ENCODE peak calls at places on chromosomes 11 and 22, in eight cellular contexts. B is LNCaP clone FGC; E is psoas muscle; K is CD8-positive, alpha-beta T cell; T is fibroblast of lung; Q is astrocyte of the spinal cord; Z is osteoblast; N is bronchial epithelial cell. V is an unnamed sample.

GRCh38 chr22:20610757-20611156 is 103.3 kb downstream of the MED15 start:
- DNase-seq in B (no peak), E (no peak), K (no peak), T (no peak), Q (no peak), Z (no peak), N (no peak), V (no peak)

GRCh38 chr22:31556627-31557203 is 60.4 kb downstream of the SFI1 start:
- DNase-seq in B (no peak), E (no peak), K (no peak), T (peak; percentile 57), Q (peak; percentile 45), Z (no peak), N (peak; percentile 26), V (peak; percentile 61)

GRCh38 chr11:38332046-38332445 is 1734.0 kb upstream of the RAG2 start:
- DNase-seq in B (no peak), E (no peak), K (no peak), T (no peak), Q (peak; percentile 16), Z (no peak), N (no peak), V (no peak)

GRCh38 chr11:111604392-111605009 is 2.3 kb downstream of the SIK2 start:
- DNase-seq in B (peak; percentile 22), E (no peak), K (no peak), T (peak; percentile 67), Q (peak; percentile 57), Z (peak; percentile 57), N (peak; percentile 66), V (peak; percentile 66)

GRCh38 chr11:60764879-60765278 is 8.2 kb downstream of the MS4A15 start:
- DNase-seq in B (no peak), E (no peak), K (no peak), T (no peak), Q (no peak), Z (no peak), N (no peak), V (no peak)

GRCh38 chr11:3949132-3949531 is 93.7 kb downstream of the STIM1 start:
- DNase-seq in B (no peak), E (no peak), K (no peak), T (no peak), Q (no peak), Z (no peak), N (no peak), V (no peak)

GRCh38 chr11:293852-294661 is 5.1 kb downstream of the PGGHG start:
- DNase-seq in B (no peak), E (peak; percentile 10), K (no peak), T (no peak), Q (no peak), Z (peak; percentile 86), N (no peak), V (no peak)

GRCh38 chr11:12673601-12673923 is 659 bp upstream of the TEAD1 start:
- DNase-seq in B (no peak), E (no peak), K (no peak), T (no peak), Q (no peak), Z (peak; percentile 86), N (no peak), V (no peak)

GRCh38 chr22:35766654-35767580 is 49.2 kb downstream of the APOL5 start:
- DNase-seq in B (no peak), E (no peak), K (no peak), T (peak; percentile 66), Q (peak; percentile 61), Z (no peak), N (peak; percentile 25), V (peak; percentile 67)

DNA sequence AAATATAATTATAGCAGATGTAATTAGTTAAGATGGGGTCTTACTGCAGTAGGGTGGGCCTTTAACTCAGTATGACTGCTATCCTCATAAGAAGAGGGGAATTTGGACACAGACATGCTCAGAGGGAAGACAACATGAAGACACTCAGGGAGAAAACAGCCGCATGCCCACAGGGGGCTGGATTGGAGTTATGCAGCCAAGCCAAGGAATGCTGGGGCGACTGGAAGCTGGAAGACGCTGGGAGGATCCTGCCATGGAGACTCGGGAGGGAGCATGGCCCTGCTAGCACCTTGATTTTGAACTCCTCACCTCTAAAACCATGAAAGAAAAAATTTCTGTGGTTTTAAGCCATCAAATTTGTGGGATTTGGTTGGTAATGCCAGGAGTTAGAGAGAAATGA is 40.9 kb downstream of the PANX1 start:
- DNase-seq in B (no peak), E (no peak), K (no peak), T (no peak), Q (no peak), Z (no peak), N (no peak), V (no peak)
- TF ChIP-seq CTCF in B (no peak), E (no peak), K (no peak), T (no peak), Q (no peak), Z (no peak), N (no peak), V (no peak)

GRCh38 chr11:35348898-35349687 is 70.3 kb downstream of the SLC1A2 start:
- DNase-seq in B (no peak), E (no peak), K (no peak), T (no peak), Q (no peak), Z (no peak), N (no peak), V (no peak)
- H3K4me3 ChIP-seq in B (no peak overlapping the region), E (no peak overlapping the region), K (no peak overlapping the region), T (no peak overlapping the region), Q (no peak overlapping the region), Z (no peak overlapping the region), N (no peak overlapping the region), V (no peak overlapping the region)

GRCh38 chr11:67351275-67352005 is 1.9 kb downstream of the POLD4 start:
- DNase-seq in B (peak; percentile 67), E (peak; percentile 62), K (peak; percentile 74), T (peak; percentile 81), Q (peak; percentile 78), Z (peak; percentile 95), N (peak; percentile 87), V (peak; percentile 88)
- TF ChIP-seq CTCF in B (peak; percentile 88), E (peak; percentile 94), K (peak; percentile 84), T (peak; percentile 79), Q (peak; percentile 91), Z (peak; percentile 94), N (peak; percentile 98), V (peak; percentile 91)

GRCh38 chr22:44037519-44038370 is 13.6 kb downstream of the PARVB start:
- DNase-seq in B (no peak), E (peak; percentile 50), K (no peak), T (peak; percentile 94), Q (peak; percentile 93), Z (peak; percentile 96), N (peak; percentile 95), V (peak; percentile 95)
- H3K4me3 ChIP-seq in B (no peak overlapping the region), E (no peak overlapping the region), K (no peak overlapping the region), T (no peak overlapping the region), Q (no peak overlapping the region), Z (peak overlapping the region; percentile 52), N (no peak overlapping the region), V (no peak overlapping the region)

V was measured in cardiac fibroblast.